ENCODE peak calls at places on chromosomes 3 and 15, in five cellular contexts. One of them, this sample, is unnamed.
A peak's percentile ranks its signal among the peaks of the same experiment; 100 is the strongest.

GRCh38 chr3:57434041-57434440 is 110.1 kb downstream of the DNAH12 start:
- DNase-seq in activated T-cell treated with anti-CD3 and anti-CD28 coated beads, Interleukin-2, amount 50 U/mL, for 72 hours: no peak
- DNase-seq in glomerular endothelial cell: no peak
- DNase-seq in stimulated activated CD4-positive, alpha-beta T cell treated with anti-CD3 and anti-CD28 coated beads, Interleukin-15, amount 100 ng/mL, for 1 hour: no peak
- DNase-seq in NCI-H748 treated with DMSO at 0.1 percent for 48 hours: peak; percentile 22
- DNase-seq in this sample: no peak

GRCh38 chr3:10395196-10395595 is 74.3 kb upstream of the SEC13 start:
- DNase-seq in NCI-H748 treated with DMSO at 0.1 percent for 48 hours: no peak
- DNase-seq in stimulated activated CD4-positive, alpha-beta T cell treated with anti-CD3 and anti-CD28 coated beads, Interleukin-15, amount 100 ng/mL, for 1 hour: no peak
- DNase-seq in glomerular endothelial cell: no peak
- DNase-seq in activated T-cell treated with anti-CD3 and anti-CD28 coated beads, Interleukin-2, amount 50 U/mL, for 72 hours: no peak
- DNase-seq in this sample: no peak

GRCh38 chr3:160935413-160936095 is 169.6 kb downstream of the B3GALNT1 start:
- DNase-seq in activated T-cell treated with anti-CD3 and anti-CD28 coated beads, Interleukin-2, amount 50 U/mL, for 72 hours: no peak
- DNase-seq in stimulated activated CD4-positive, alpha-beta T cell treated with anti-CD3 and anti-CD28 coated beads, Interleukin-15, amount 100 ng/mL, for 1 hour: no peak
- DNase-seq in NCI-H748 treated with DMSO at 0.1 percent for 48 hours: no peak
- DNase-seq in glomerular endothelial cell: no peak
- DNase-seq in this sample: no peak

GRCh38 chr15:71337197-71337845 is 222.1 kb downstream of the THSD4 start:
- DNase-seq in stimulated activated CD4-positive, alpha-beta T cell treated with anti-CD3 and anti-CD28 coated beads, Interleukin-15, amount 100 ng/mL, for 1 hour: no peak
- DNase-seq in glomerular endothelial cell: no peak
- DNase-seq in NCI-H748 treated with DMSO at 0.1 percent for 48 hours: no peak
- DNase-seq in activated T-cell treated with anti-CD3 and anti-CD28 coated beads, Interleukin-2, amount 50 U/mL, for 72 hours: no peak
- DNase-seq in this sample: peak; percentile 78

GRCh38 chr3:105316307-105316706 is 50.4 kb upstream of the ALCAM start:
- DNase-seq in activated T-cell treated with anti-CD3 and anti-CD28 coated beads, Interleukin-2, amount 50 U/mL, for 72 hours: no peak
- DNase-seq in stimulated activated CD4-positive, alpha-beta T cell treated with anti-CD3 and anti-CD28 coated beads, Interleukin-15, amount 100 ng/mL, for 1 hour: no peak
- DNase-seq in NCI-H748 treated with DMSO at 0.1 percent for 48 hours: no peak
- DNase-seq in glomerular endothelial cell: no peak
- DNase-seq in this sample: no peak

GRCh38 chr3:130470132-130470531 is 46.8 kb upstream of the COL6A6 start:
- DNase-seq in NCI-H748 treated with DMSO at 0.1 percent for 48 hours: no peak
- DNase-seq in stimulated activated CD4-positive, alpha-beta T cell treated with anti-CD3 and anti-CD28 coated beads, Interleukin-15, amount 100 ng/mL, for 1 hour: no peak
- DNase-seq in glomerular endothelial cell: no peak
- DNase-seq in activated T-cell treated with anti-CD3 and anti-CD28 coated beads, Interleukin-2, amount 50 U/mL, for 72 hours: no peak
- DNase-seq in this sample: no peak

GRCh38 chr3:14488286-14489036 is 51.7 kb downstream of the GRIP2 start:
- DNase-seq in glomerular endothelial cell: no peak
- DNase-seq in activated T-cell treated with anti-CD3 and anti-CD28 coated beads, Interleukin-2, amount 50 U/mL, for 72 hours: no peak
- DNase-seq in NCI-H748 treated with DMSO at 0.1 percent for 48 hours: no peak
- DNase-seq in stimulated activated CD4-positive, alpha-beta T cell treated with anti-CD3 and anti-CD28 coated beads, Interleukin-15, amount 100 ng/mL, for 1 hour: no peak
- DNase-seq in this sample: peak; percentile 47

GRCh38 chr15:35696767-35697231 is 150.8 kb upstream of the DPH6 start:
- DNase-seq in stimulated activated CD4-positive, alpha-beta T cell treated with anti-CD3 and anti-CD28 coated beads, Interleukin-15, amount 100 ng/mL, for 1 hour: no peak
- DNase-seq in glomerular endothelial cell: no peak
- DNase-seq in activated T-cell treated with anti-CD3 and anti-CD28 coated beads, Interleukin-2, amount 50 U/mL, for 72 hours: no peak
- DNase-seq in NCI-H748 treated with DMSO at 0.1 percent for 48 hours: no peak
- DNase-seq in this sample: no peak

This sample was measured in kidney.